ENCODE peak calls at places on chromosome 20, in ten cellular contexts. L is NCI-H510A; E is iris pigment epithelial cell; F is HTR-8/SVneo; C is activated CD8-positive, alpha-beta memory T cell treated with anti-CD3 and anti-CD28 coated beads for 48 hours; G is stimulated activated CD4-positive, alpha-beta T cell treated with anti-CD3 and anti-CD28 coated beads, Interleukin-2, amount 100 ng/mL, for 48 hours; R is head of caudate nucleus; W is left ventricle myocardium inferior; O is PC-9; M is keratinocyte. K is an unnamed sample.
A peak's percentile ranks its signal among the peaks of the same experiment; 100 is the strongest.

GRCh38 chr20:41734506-41734945 is 116.3 kb upstream of the CHD6 start:
- DNase-seq in L (no peak), E (peak; percentile 24), F (peak; percentile 79), C (no peak), G (peak; percentile 16), R (peak; percentile 40), W (no peak), O (no peak), M (peak; percentile 11), K (peak; percentile 51)

GRCh38 chr20:32682508-32682987 is 8.8 kb upstream of the C20orf203 start:
- DNase-seq in L (no peak), E (no peak), F (no peak), C (no peak), G (no peak), R (no peak), W (no peak), O (no peak), M (no peak), K (no peak)

GRCh38 chr20:51275816-51276215 is 252.9 kb upstream of the KCNG1 start:
- DNase-seq in L (no peak), E (peak; percentile 18), F (no peak), C (no peak), G (no peak), R (peak; percentile 54), W (no peak), O (no peak), M (no peak), K (peak; percentile 29)

GRCh38 chr20:1041845-1042390 is 39.8 kb upstream of the RSPO4 start:
- DNase-seq in L (no peak), E (no peak), F (no peak), C (no peak), G (no peak), R (no peak), W (no peak), O (no peak), M (no peak), K (no peak)

GRCh38 chr20:20594171-20594530 is 118.3 kb downstream of the RALGAPA2 start:
- DNase-seq in L (peak; percentile 7), E (peak; percentile 35), F (peak; percentile 6), C (no peak), G (no peak), R (no peak), W (no peak), O (no peak), M (no peak), K (peak; percentile 41)

GRCh38 chr20:32963176-32963575 is 41.1 kb downstream of the SUN5 start:
- DNase-seq in L (no peak), E (no peak), F (no peak), C (no peak), G (no peak), R (no peak), W (no peak), O (no peak), M (no peak), K (no peak)

GRCh38 chr20:1809121-1809520 is 86.1 kb upstream of the SIRPA start:
- DNase-seq in L (no peak), E (peak; percentile 72), F (peak; percentile 73), C (no peak), G (no peak), R (no peak), W (no peak), O (peak; percentile 81), M (peak; percentile 90), K (peak; percentile 90)

GRCh38 chr20:45110301-45110700 is 4.7 kb downstream of the WFDC5 start:
- DNase-seq in L (no peak), E (no peak), F (no peak), C (no peak), G (no peak), R (no peak), W (no peak), O (no peak), M (no peak), K (no peak)

GRCh38 chr20:60465993-60466682 is 507.9 kb downstream of the CDH26 start:
- DNase-seq in L (no peak), E (no peak), F (no peak), C (no peak), G (no peak), R (no peak), W (no peak), O (no peak), M (no peak), K (no peak)

GRCh38 chr20:51258582-51259175 is 235.8 kb upstream of the KCNG1 start:
- DNase-seq in L (no peak), E (peak; percentile 49), F (peak; percentile 59), C (no peak), G (no peak), R (no peak), W (no peak), O (peak; percentile 66), M (peak; percentile 83), K (peak; percentile 65)

GRCh38 chr20:8946036-8946926 is 122.6 kb upstream of the PLCB4 start:
- DNase-seq in L (no peak), E (peak; percentile 31), F (no peak), C (no peak), G (no peak), R (no peak), W (no peak), O (no peak), M (no peak), K (no peak)

GRCh38 chr20:10510216-10510615 is 75.1 kb downstream of the SLX4IP start:
- DNase-seq in L (peak; percentile 36), E (no peak), F (no peak), C (no peak), G (no peak), R (no peak), W (no peak), O (no peak), M (no peak), K (no peak)

GRCh38 chr20:33679758-33680485 is 5.7 kb upstream of the NECAB3 start:
- DNase-seq in L (no peak), E (no peak), F (no peak), C (no peak), G (peak; percentile 31), R (no peak), W (no peak), O (peak; percentile 1), M (no peak), K (no peak)

GRCh38 chr20:18180815-18181214 is 43.2 kb downstream of the KAT14 start:
- DNase-seq in L (no peak), E (no peak), F (no peak), C (no peak), G (no peak), R (no peak), W (no peak), O (no peak), M (no peak), K (no peak)

GRCh38 chr20:47490795-47491194 is 10.9 kb upstream of the NCOA3 start:
- DNase-seq in L (no peak), E (no peak), F (no peak), C (no peak), G (no peak), R (no peak), W (no peak), O (no peak), M (no peak), K (no peak)

GRCh38 chr20:49697071-49697470 is 16.6 kb downstream of the B4GALT5 start:
- DNase-seq in L (peak; percentile 69), E (no peak), F (no peak), C (no peak), G (no peak), R (no peak), W (no peak), O (peak; percentile 33), M (no peak), K (no peak)

GRCh38 chr20:25259788-25260254 is 11.9 kb downstream of the PYGB start:
- DNase-seq in L (no peak), E (no peak), F (no peak), C (peak; percentile 6), G (no peak), R (no peak), W (no peak), O (no peak), M (no peak), K (no peak)

K was measured in astrocyte of the hippocampus.